ENCODE peak calls at places on chromosomes 13 and 19, in four cellular contexts. L, P, I and B are unnamed samples.

GRCh38 chr19:368624-369020 is 24.0 kb upstream of the MIER2 start:
- DNase-seq in L (no peak), P (no peak), I (no peak), B (no peak)

GRCh38 chr13:39451860-39452301 is 151.1 kb downstream of the LHFPL6 start:
- DNase-seq in L (no peak), P (peak; percentile 91), I (peak; percentile 37), B (peak; percentile 7)

GRCh38 chr19:16611121-16611520 is 16.9 kb downstream of the MED26 start:
- DNase-seq in L (no peak), P (no peak), I (no peak), B (no peak)

GRCh38 chr13:76250211-76250610 is 614.1 kb downstream of the LMO7 start:
- DNase-seq in L (no peak), P (no peak), I (no peak), B (no peak)

GRCh38 chr13:91652389-91652788 is 254.0 kb downstream of the GPC5 start:
- DNase-seq in L (no peak), P (no peak), I (no peak), B (no peak)

GRCh38 chr19:6723108-6723618 is 2.7 kb upstream of the C3 start:
- DNase-seq in L (no peak), P (no peak), I (peak; percentile 52), B (no peak)

GRCh38 chr19:1183543-1184172 is 9.6 kb upstream of the SBNO2 start:
- DNase-seq in L (no peak), P (no peak), I (peak; percentile 38), B (no peak)

GRCh38 chr13:64767054-64767453 is 2463.1 kb downstream of the PCDH9 start:
- DNase-seq in L (no peak), P (no peak), I (no peak), B (no peak)

GRCh38 chr19:12899891-12900518 is 9.0 kb downstream of the GCDH start:
- DNase-seq in L (no peak), P (no peak), I (no peak), B (no peak)

GRCh38 chr19:29806098-29806866 is 5.5 kb upstream of the CCNE1 start:
- DNase-seq in L (no peak), P (no peak), I (peak; percentile 39), B (peak; percentile 32)

GRCh38 chr19:1725100-1726064 is 27.9 kb upstream of the ONECUT3 start:
- DNase-seq in L (no peak), P (no peak), I (peak; percentile 37), B (no peak)

GRCh38 chr19:41373993-41374392 is 2.3 kb upstream of the TMEM91 start:
- DNase-seq in L (peak; percentile 55), P (no peak), I (peak; percentile 90), B (peak; percentile 68)

GRCh38 chr13:113920173-113920572 is 53.7 kb downstream of the C13orf46 start:
- DNase-seq in L (no peak), P (no peak), I (no peak), B (no peak)

GRCh38 chr19:1101337-1101698 is 2.5 kb upstream of the GPX4 start:
- DNase-seq in L (no peak), P (peak; percentile 50), I (no peak), B (no peak)

GRCh38 chr19:38492147-38492813 is 58.8 kb downstream of the RYR1 start:
- DNase-seq in L (no peak), P (peak; percentile 18), I (no peak), B (no peak)

GRCh38 chr19:29293736-29294342 is 80.9 kb upstream of the UQCRFS1 start:
- DNase-seq in L (no peak), P (no peak), I (no peak), B (no peak)

GRCh38 chr19:49573009-49573408 is 7.3 kb downstream of the NOSIP start:
- DNase-seq in L (no peak), P (no peak), I (no peak), B (no peak)

GRCh38 chr13:30629527-30629926 is 11.8 kb downstream of the USPL1 start:
- DNase-seq in L (no peak), P (no peak), I (no peak), B (no peak)

GRCh38 chr19:16702123-16702522 is 17.5 kb upstream of the NWD1 start:
- DNase-seq in L (no peak), P (no peak), I (peak; percentile 51), B (peak; percentile 24)

GRCh38 chr13:64074989-64075474 is 2659.4 kb upstream of the PCDH20 start:
- DNase-seq in L (no peak), P (no peak), I (no peak), B (no peak)

GRCh38 chr13:63408227-63409202 is 1992.9 kb upstream of the PCDH20 start:
- DNase-seq in L (no peak), P (no peak), I (peak; percentile 38), B (peak; percentile 33)

GRCh38 chr13:105019073-105019472 is 1516.4 kb downstream of the EFNB2 start:
- DNase-seq in L (no peak), P (no peak), I (no peak), B (no peak)

GRCh38 chr13:35882722-35883497 is 248.3 kb downstream of the DCLK1 start:
- DNase-seq in L (no peak), P (no peak), I (no peak), B (peak; percentile 45)

GRCh38 chr19:1076951-1077350 is 10.0 kb downstream of the ARHGAP45 start:
- DNase-seq in L (no peak), P (peak; percentile 96), I (no peak), B (no peak)

GRCh38 chr13:101523732-101524131 is 71.3 kb downstream of the ITGBL1 start:
- DNase-seq in L (peak; percentile 65), P (no peak), I (peak; percentile 86), B (peak; percentile 88)

GRCh38 chr13:89951341-89951740 is 1396.1 kb upstream of the MIR17HG start:
- DNase-seq in L (no peak), P (no peak), I (no peak), B (no peak)

GRCh38 chr13:95713651-95714050 is 36.7 kb downstream of the DNAJC3 start:
- DNase-seq in L (no peak), P (no peak), I (peak; percentile 18), B (no peak)

GRCh38 chr19:11506101-11506555 is 489 bp upstream of the ZNF653 start:
- DNase-seq in L (no peak), P (peak; percentile 68), I (no peak), B (no peak)

GRCh38 chr19:53908106-53908932 is 759 bp upstream of the CACNG7 start:
- DNase-seq in L (no peak), P (peak; percentile 52), I (peak; percentile 51), B (peak; percentile 30)

GRCh38 chr13:112245959-112246358 is 130.2 kb upstream of the SPACA7 start:
- DNase-seq in L (no peak), P (no peak), I (no peak), B (no peak)

GRCh38 chr19:29702161-29702957 is 12.7 kb downstream of the C19orf12 start:
- DNase-seq in L (no peak), P (no peak), I (no peak), B (no peak)

GRCh38 chr13:68927387-68928026 is 1180.1 kb upstream of the ATXN8OS start:
- DNase-seq in L (no peak), P (no peak), I (peak; percentile 25), B (no peak)

GRCh38 chr13:27578121-27579030 is 42.0 kb downstream of the LNX2 start:
- DNase-seq in L (no peak), P (no peak), I (peak; percentile 17), B (peak; percentile 81)

GRCh38 chr13:39538826-39539555 is 64.0 kb downstream of the LHFPL6 start:
- DNase-seq in L (no peak), P (no peak), I (peak; percentile 80), B (peak; percentile 40)

GRCh38 chr13:110713642-110713952 is at the start of gene ING1:
- DNase-seq in L (no peak), P (no peak), I (no peak), B (no peak)

GRCh38 chr13:110716235-110716505 is 2.7 kb downstream of the ING1 start:
- DNase-seq in L (no peak), P (peak; percentile 29), I (peak; percentile 10), B (peak; percentile 6)

GRCh38 chr13:110713981-110714797 is 689 bp downstream of the ING1 start:
- DNase-seq in L (no peak), P (peak; percentile 74), I (peak; percentile 52), B (peak; percentile 40)

GRCh38 chr13:110715395-110716234 is 2.1 kb downstream of the ING1 start:
- DNase-seq in L (peak; percentile 98), P (peak; percentile 93), I (peak; percentile 100), B (peak; percentile 100)

GRCh38 chr13:110714798-110715394 is 1.4 kb downstream of the ING1 start:
- DNase-seq in L (no peak), P (peak; percentile 39), I (peak; percentile 41), B (peak; percentile 18)
- TF ChIP-seq CTCF in L (no peak), P (no peak), I (peak; percentile 12), B (peak; percentile 22)

DNA sequence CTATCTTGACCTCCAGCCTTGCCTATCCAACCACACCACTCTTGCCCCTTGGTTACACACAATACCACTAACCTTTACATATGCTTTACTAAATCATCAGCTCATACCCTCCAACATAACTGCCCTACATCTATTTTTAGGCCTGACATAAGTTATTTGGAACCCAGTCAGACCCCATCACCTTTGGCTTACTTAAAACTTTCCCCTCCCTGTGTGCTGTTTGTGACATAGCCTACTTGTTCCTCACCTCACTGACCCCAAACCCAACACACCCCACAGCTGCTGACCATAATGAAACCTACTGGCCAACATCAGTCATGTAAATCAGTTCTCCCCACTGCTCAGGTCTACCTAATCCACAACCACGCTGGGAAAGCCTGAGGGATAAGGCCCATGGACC is 4.9 kb downstream of the ZNF266 start:
- DNase-seq in L (no peak), P (no peak), I (no peak), B (no peak)
- H3K36me3 ChIP-seq in L (peaks cover 28% of the 10 kb centered on the region), P (peaks cover 76% of the 10 kb centered on the region), I (peaks cover 2% of the 10 kb centered on the region), B (peaks cover 18% of the 10 kb centered on the region)

GRCh38 chr19:15169541-15170285 is 31.1 kb downstream of the NOTCH3 start:
- DNase-seq in L (no peak), P (no peak), I (no peak), B (no peak)
- H3K4me3 ChIP-seq in L (no peak overlapping the region), P (no peak overlapping the region), I (no peak overlapping the region), B (no peak overlapping the region)

DNA sequence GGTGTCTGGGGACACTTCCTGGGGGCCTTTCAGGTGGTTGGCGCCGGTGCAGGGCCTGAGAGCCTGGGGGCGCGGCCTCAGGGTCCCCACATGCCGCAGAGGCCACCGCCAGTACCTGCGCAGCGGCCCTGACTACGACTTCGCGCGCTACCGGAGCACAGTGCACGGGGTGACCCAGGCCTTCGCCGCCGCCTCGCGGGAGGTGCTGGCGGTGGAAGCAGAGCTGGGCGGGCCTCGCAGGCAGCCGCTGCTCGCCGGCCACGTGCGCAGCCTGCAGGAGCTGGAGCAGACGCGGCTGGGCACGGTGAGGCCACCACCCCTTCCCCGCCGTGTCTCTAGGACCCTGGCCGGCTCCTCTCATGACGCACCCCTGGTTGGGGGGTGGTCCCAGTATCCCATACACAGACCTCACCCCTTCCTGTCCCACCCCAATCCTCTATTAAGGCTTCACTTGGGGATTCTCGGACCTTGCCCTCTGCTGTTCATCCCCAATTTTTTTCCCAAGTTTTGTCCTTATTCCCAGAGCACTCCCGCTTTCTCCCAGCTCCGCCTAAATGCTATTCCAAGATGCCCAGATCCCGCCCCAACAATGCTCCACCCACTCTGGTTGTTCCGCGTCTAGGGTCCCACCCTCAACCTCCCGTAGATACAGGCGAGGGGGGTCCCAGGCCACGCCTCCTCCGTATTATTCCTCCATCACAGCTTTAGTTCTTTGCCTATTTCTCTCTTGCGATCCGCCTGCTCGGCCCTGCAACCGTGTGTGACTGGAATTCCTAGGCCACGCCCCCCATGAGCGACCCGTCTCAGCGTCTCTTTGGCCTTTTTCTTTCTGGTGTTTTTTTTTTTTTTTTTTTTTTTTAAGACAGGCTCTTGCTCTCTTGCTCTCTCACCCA is 1.0 kb downstream of the REX1BD start:
- DNase-seq in L (no peak), P (peak; percentile 80), I (peak; percentile 68), B (peak; percentile 42)
- TF ChIP-seq CTCF in L (peak; percentile 29), P (no peak), I (no peak), B (no peak)

GRCh38 chr19:48405850-48406249 is 12.4 kb downstream of the GRIN2D start:
- DNase-seq in L (no peak), P (no peak), I (peak; percentile 29), B (no peak)
- H3K36me3 ChIP-seq in L (no peaks in the 10 kb centered on the region), P (no peaks in the 10 kb centered on the region), I (no peaks in the 10 kb centered on the region), B (no peaks in the 10 kb centered on the region)